ENCODE peak calls at places on chromosome 22, in eight cellular contexts. One of them, this sample, is unnamed.
A peak's percentile ranks its signal among the peaks of the same experiment; 100 is the strongest.

GRCh38 chr22:48077699-48078098 is 1315.2 kb downstream of the TBC1D22A start:
- DNase-seq in pulmonary artery endothelial cell: no peak
- DNase-seq in HEK293T: no peak
- DNase-seq in A673: no peak
- DNase-seq in Right ventricle myocardium superior: no peak
- DNase-seq in cardiac fibroblast: no peak
- DNase-seq in foreskin fibroblast: no peak
- DNase-seq in coronary artery: no peak
- DNase-seq in this sample: no peak

GRCh38 chr22:47165338-47165931 is 403.0 kb downstream of the TBC1D22A start:
- DNase-seq in coronary artery: peak; percentile 64
- DNase-seq in A673: no peak
- DNase-seq in foreskin fibroblast: no peak
- DNase-seq in pulmonary artery endothelial cell: no peak
- DNase-seq in cardiac fibroblast: no peak
- DNase-seq in Right ventricle myocardium superior: peak; percentile 18
- DNase-seq in HEK293T: no peak
- DNase-seq in this sample: no peak

GRCh38 chr22:36285017-36285416 is 32.1 kb downstream of the APOL1 start:
- DNase-seq in cardiac fibroblast: no peak
- DNase-seq in foreskin fibroblast: no peak
- DNase-seq in A673: no peak
- DNase-seq in HEK293T: no peak
- DNase-seq in coronary artery: no peak
- DNase-seq in Right ventricle myocardium superior: peak; percentile 62
- DNase-seq in pulmonary artery endothelial cell: no peak
- DNase-seq in this sample: no peak

GRCh38 chr22:39997939-39998726 is 3.4 kb downstream of the FAM83F start:
- DNase-seq in coronary artery: no peak
- DNase-seq in A673: no peak
- DNase-seq in foreskin fibroblast: no peak
- DNase-seq in HEK293T: no peak
- DNase-seq in Right ventricle myocardium superior: peak; percentile 66
- DNase-seq in cardiac fibroblast: peak; percentile 34
- DNase-seq in pulmonary artery endothelial cell: no peak
- DNase-seq in this sample: peak; percentile 81

GRCh38 chr22:35124674-35125219 is 58.8 kb downstream of the ISX start:
- DNase-seq in HEK293T: no peak
- DNase-seq in foreskin fibroblast: no peak
- DNase-seq in A673: no peak
- DNase-seq in pulmonary artery endothelial cell: no peak
- DNase-seq in cardiac fibroblast: no peak
- DNase-seq in coronary artery: no peak
- DNase-seq in Right ventricle myocardium superior: no peak
- DNase-seq in this sample: no peak

GRCh38 chr22:50729391-50730012 is 8.5 kb upstream of the ACR start:
- DNase-seq in A673: no peak
- DNase-seq in pulmonary artery endothelial cell: no peak
- DNase-seq in HEK293T: no peak
- DNase-seq in foreskin fibroblast: no peak
- DNase-seq in coronary artery: no peak
- DNase-seq in Right ventricle myocardium superior: peak; percentile 28
- DNase-seq in cardiac fibroblast: no peak
- DNase-seq in this sample: no peak

GRCh38 chr22:44023404-44024287 is 456 bp upstream of the PARVB start:
- DNase-seq in A673: peak; percentile 30
- DNase-seq in foreskin fibroblast: peak; percentile 31
- DNase-seq in pulmonary artery endothelial cell: no peak
- DNase-seq in HEK293T: peak; percentile 56
- DNase-seq in coronary artery: no peak
- DNase-seq in Right ventricle myocardium superior: peak; percentile 82
- DNase-seq in cardiac fibroblast: peak; percentile 44
- DNase-seq in this sample: peak; percentile 52

GRCh38 chr22:43931771-43932170 is 8.2 kb downstream of the PNPLA3 start:
- DNase-seq in HEK293T: no peak
- DNase-seq in Right ventricle myocardium superior: no peak
- DNase-seq in coronary artery: no peak
- DNase-seq in cardiac fibroblast: no peak
- DNase-seq in pulmonary artery endothelial cell: no peak
- DNase-seq in A673: no peak
- DNase-seq in foreskin fibroblast: no peak
- DNase-seq in this sample: no peak

GRCh38 chr22:20436309-20437252 is 1.0 kb downstream of the SCARF2 start:
- DNase-seq in cardiac fibroblast: peak; percentile 55
- DNase-seq in foreskin fibroblast: peak; percentile 53
- DNase-seq in coronary artery: no peak
- DNase-seq in HEK293T: peak; percentile 55
- DNase-seq in A673: peak; percentile 35
- DNase-seq in Right ventricle myocardium superior: peak; percentile 60
- DNase-seq in pulmonary artery endothelial cell: no peak
- DNase-seq in this sample: no peak

GRCh38 chr22:43118953-43119458 is 8.5 kb downstream of the BIK start:
- DNase-seq in Right ventricle myocardium superior: no peak
- DNase-seq in HEK293T: no peak
- DNase-seq in cardiac fibroblast: no peak
- DNase-seq in A673: no peak
- DNase-seq in foreskin fibroblast: no peak
- DNase-seq in pulmonary artery endothelial cell: no peak
- DNase-seq in coronary artery: no peak
- DNase-seq in this sample: peak; percentile 75

GRCh38 chr22:50530857-50531545 is 1.2 kb upstream of the TYMP start:
- DNase-seq in Right ventricle myocardium superior: peak; percentile 94
- DNase-seq in foreskin fibroblast: peak; percentile 67
- DNase-seq in A673: peak; percentile 73
- DNase-seq in cardiac fibroblast: peak; percentile 93
- DNase-seq in coronary artery: no peak
- DNase-seq in HEK293T: no peak
- DNase-seq in pulmonary artery endothelial cell: no peak
- DNase-seq in this sample: no peak

GRCh38 chr22:39645532-39645931 is 75.0 kb downstream of the CACNA1I start:
- DNase-seq in foreskin fibroblast: no peak
- DNase-seq in pulmonary artery endothelial cell: no peak
- DNase-seq in cardiac fibroblast: no peak
- DNase-seq in HEK293T: no peak
- DNase-seq in Right ventricle myocardium superior: no peak
- DNase-seq in coronary artery: no peak
- DNase-seq in A673: no peak
- DNase-seq in this sample: no peak

GRCh38 chr22:20514658-20515406 is 7.4 kb downstream of the MED15 start:
- DNase-seq in coronary artery: no peak
- DNase-seq in cardiac fibroblast: peak; percentile 79
- DNase-seq in foreskin fibroblast: peak; percentile 90
- DNase-seq in A673: no peak
- DNase-seq in pulmonary artery endothelial cell: no peak
- DNase-seq in Right ventricle myocardium superior: no peak
- DNase-seq in HEK293T: no peak
- DNase-seq in this sample: no peak

GRCh38 chr22:30196141-30196866 is 50.3 kb downstream of the LIF start:
- DNase-seq in foreskin fibroblast: peak; percentile 99
- DNase-seq in pulmonary artery endothelial cell: peak; percentile 87
- DNase-seq in cardiac fibroblast: peak; percentile 99
- DNase-seq in Right ventricle myocardium superior: peak; percentile 88
- DNase-seq in A673: peak; percentile 92
- DNase-seq in coronary artery: peak; percentile 92
- DNase-seq in HEK293T: peak; percentile 51
- DNase-seq in this sample: no peak

GRCh38 chr22:44648085-44648820 is 53.8 kb upstream of the PRR5 start:
- DNase-seq in Right ventricle myocardium superior: no peak
- DNase-seq in cardiac fibroblast: no peak
- DNase-seq in coronary artery: no peak
- DNase-seq in HEK293T: no peak
- DNase-seq in A673: no peak
- DNase-seq in pulmonary artery endothelial cell: no peak
- DNase-seq in foreskin fibroblast: peak; percentile 39
- DNase-seq in this sample: no peak

GRCh38 chr22:44648821-44649566 is 53.0 kb upstream of the PRR5 start:
- DNase-seq in HEK293T: no peak
- DNase-seq in pulmonary artery endothelial cell: no peak
- DNase-seq in Right ventricle myocardium superior: peak; percentile 58
- DNase-seq in cardiac fibroblast: peak; percentile 80
- DNase-seq in coronary artery: no peak
- DNase-seq in A673: no peak
- DNase-seq in foreskin fibroblast: peak; percentile 94
- DNase-seq in this sample: no peak

GRCh38 chr22:46984751-46985506 is 222.5 kb downstream of the TBC1D22A start:
- DNase-seq in pulmonary artery endothelial cell: peak; percentile 35
- DNase-seq in coronary artery: no peak
- DNase-seq in HEK293T: no peak
- DNase-seq in A673: no peak
- DNase-seq in cardiac fibroblast: peak; percentile 55
- DNase-seq in foreskin fibroblast: peak; percentile 40
- DNase-seq in Right ventricle myocardium superior: no peak
- DNase-seq in this sample: no peak